ENCODE peak calls at places on chromosome 16, in four cellular contexts. G is HCT116, A is suprapubic skin, F is upper lobe of left lung. E is an unnamed sample.

GRCh38 chr16:6170022-6170421 is 1072.4 kb upstream of the EEF2KMT start:
- DNase-seq in A (no peak), G (no peak), F (no peak), E (no peak)

GRCh38 chr16:1183235-1183907 is 30.5 kb downstream of the CACNA1H start:
- DNase-seq in G (no peak), F (no peak), A (no peak), E (no peak)

GRCh38 chr16:3861808-3862451 is 18.6 kb downstream of the CREBBP start:
- DNase-seq in F (peak), A (no peak), G (no peak), E (no peak)

GRCh38 chr16:17228048-17228707 is 242.6 kb downstream of the XYLT1 start:
- DNase-seq in G (no peak), A (no peak), F (no peak), E (no peak)

GRCh38 chr16:69190598-69190997 is 3.6 kb downstream of the SNTB2 start:
- DNase-seq in G (no peak), A (no peak), F (no peak), E (no peak)

GRCh38 chr16:70725024-70725911 is 39.4 kb upstream of the MTSS2 start:
- DNase-seq in G (no peak), A (no peak), F (peak), E (peak)

GRCh38 chr16:389317-389716 is 7.5 kb upstream of the PGAP6 start:
- DNase-seq in F (no peak), A (peak), G (no peak), E (no peak)

GRCh38 chr16:57981636-57982035 is 10.7 kb upstream of the CNGB1 start:
- DNase-seq in F (no peak), A (no peak), G (no peak), E (no peak)

GRCh38 chr16:57042157-57043111 is 49.9 kb upstream of the CPNE2 start:
- DNase-seq in G (no peak), F (no peak), A (no peak), E (no peak)

GRCh38 chr16:85902366-85903155 is 3.6 kb downstream of the IRF8 start:
- DNase-seq in F (no peak), A (no peak), G (no peak), E (no peak)

GRCh38 chr16:87608400-87608985 is 6.2 kb downstream of the JPH3 start:
- DNase-seq in A (no peak), F (no peak), G (no peak), E (no peak)

GRCh38 chr16:70590722-70591438 is 55.5 kb upstream of the IL34 start:
- DNase-seq in A (no peak), G (no peak), F (no peak), E (no peak)

DNA sequence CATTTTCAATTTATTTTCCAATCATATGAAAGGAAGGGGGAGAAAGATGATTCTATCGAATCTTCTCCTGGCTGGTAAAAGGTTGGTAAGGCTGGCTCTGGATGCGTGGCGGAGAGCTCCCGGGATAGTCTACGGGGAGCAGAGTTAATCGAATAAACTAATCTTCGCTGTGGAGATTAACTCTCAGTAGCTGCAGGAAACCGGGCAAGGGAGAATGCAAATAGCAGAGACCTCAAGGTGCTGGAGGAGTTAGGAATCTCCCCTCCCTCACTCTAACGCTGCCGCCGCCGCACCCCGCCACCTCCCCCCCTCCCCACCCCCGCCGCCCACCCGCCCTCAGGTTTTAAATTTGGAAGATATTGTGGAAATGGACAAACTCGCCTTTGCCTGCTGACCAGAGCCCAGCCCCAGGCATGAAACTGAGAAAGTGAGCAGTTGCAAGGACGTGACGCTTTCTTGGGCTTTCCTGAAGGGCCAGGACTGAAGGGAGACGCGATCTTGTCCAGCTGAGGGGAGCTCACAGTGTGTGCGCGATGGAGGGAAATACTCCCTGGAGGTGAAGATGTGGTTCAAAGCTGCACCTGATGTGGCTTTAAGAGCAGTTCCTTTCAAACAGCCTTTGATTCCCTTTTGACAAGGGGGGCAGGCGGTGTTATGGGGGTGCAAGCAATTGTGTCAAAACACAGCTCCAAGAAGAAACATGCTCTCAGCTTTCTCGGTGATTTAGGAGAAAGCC is 308.2 kb upstream of the IRX3 start:
- DNase-seq in A (no peak), G (no peak), F (no peak), E (no peak)
- H3K4me3 ChIP-seq in A (no peak), G (no peak), F (no peak), E (no peak)

GRCh38 chr16:66947302-66948033 is 12.2 kb downstream of the CES2 start:
- DNase-seq in A (peak), F (peak), G (peak), E (peak)
- TF ChIP-seq POLR2AphosphoS5 in A (no peak), F (no peak), G (no peak), E (no peak)

DNA sequence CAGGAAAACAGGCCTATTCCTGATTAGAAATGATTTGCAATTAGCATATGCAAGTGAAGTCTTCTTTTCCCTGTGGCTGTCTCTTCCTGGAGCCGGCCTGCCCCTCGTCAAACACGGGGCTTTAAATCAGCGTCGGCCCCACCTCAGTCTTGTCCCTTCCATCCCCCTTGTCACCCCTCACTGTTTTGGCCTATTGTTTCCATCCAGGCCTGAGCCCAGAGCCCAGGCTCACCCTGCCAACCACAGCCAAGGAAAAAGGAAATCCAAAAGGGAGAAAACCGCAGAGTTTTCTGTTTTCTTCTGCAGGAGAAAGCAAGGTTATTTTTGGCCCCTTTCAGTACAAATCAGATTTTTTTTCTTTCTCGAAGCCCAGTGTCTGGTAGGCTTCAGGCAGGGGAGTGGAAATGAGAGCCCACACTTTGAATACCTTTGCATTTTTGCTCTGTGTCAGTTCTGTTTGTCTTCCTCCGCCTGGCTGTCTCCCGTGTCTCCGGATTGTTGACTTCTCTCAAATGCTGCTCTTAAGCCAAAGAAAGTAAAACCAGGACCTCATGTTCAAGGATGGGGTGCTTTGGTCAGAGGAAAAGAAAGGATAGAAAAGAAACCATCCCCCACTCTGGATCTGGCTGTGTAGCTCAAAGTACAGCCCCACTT is 399.9 kb upstream of the CDH11 start:
- DNase-seq in F (no peak), G (no peak), A (no peak), E (no peak)
- H3K27ac ChIP-seq in F (no peak), G (no peak), A (no peak), E (peak)

GRCh38 chr16:71846443-71846842 is 667 bp downstream of the ATXN1L start:
- DNase-seq in A (no peak), G (no peak), F (no peak), E (no peak)

GRCh38 chr16:71848622-71849021 is 2.8 kb downstream of the ATXN1L start:
- DNase-seq in A (no peak), F (no peak), G (no peak), E (no peak)

GRCh38 chr16:71845639-71846431 is at the start of gene ATXN1L:
- DNase-seq in A (peak), F (peak), G (peak), E (peak)

GRCh38 chr16:71843517-71844031 is 2.2 kb upstream of the ATXN1L start:
- DNase-seq in G (no peak), F (no peak), A (no peak), E (no peak)

DNA sequence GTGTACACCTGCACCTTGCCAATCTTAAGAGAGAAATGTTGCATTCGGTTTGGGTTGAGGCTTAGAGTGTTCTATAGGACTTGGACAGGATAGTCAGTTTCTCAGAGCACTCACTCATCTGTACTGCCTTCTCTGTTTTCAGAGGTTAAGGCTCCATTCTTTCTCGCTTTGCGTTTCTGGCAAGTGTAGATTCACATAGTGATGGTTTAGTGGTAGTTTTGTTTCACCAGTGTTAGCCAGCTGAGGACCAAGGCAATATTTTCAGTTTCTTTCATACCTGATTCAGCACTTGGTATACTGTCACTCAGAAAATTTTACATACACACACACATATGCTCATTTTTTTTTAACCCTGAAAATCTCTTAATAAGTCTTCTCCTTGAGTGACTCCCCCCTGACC is 1.3 kb downstream of the ATXN1L start:
- DNase-seq in A (no peak), G (no peak), F (no peak), E (no peak)
- H3K4me3 ChIP-seq in A (peak), G (peak), F (peak), E (peak)

DNA sequence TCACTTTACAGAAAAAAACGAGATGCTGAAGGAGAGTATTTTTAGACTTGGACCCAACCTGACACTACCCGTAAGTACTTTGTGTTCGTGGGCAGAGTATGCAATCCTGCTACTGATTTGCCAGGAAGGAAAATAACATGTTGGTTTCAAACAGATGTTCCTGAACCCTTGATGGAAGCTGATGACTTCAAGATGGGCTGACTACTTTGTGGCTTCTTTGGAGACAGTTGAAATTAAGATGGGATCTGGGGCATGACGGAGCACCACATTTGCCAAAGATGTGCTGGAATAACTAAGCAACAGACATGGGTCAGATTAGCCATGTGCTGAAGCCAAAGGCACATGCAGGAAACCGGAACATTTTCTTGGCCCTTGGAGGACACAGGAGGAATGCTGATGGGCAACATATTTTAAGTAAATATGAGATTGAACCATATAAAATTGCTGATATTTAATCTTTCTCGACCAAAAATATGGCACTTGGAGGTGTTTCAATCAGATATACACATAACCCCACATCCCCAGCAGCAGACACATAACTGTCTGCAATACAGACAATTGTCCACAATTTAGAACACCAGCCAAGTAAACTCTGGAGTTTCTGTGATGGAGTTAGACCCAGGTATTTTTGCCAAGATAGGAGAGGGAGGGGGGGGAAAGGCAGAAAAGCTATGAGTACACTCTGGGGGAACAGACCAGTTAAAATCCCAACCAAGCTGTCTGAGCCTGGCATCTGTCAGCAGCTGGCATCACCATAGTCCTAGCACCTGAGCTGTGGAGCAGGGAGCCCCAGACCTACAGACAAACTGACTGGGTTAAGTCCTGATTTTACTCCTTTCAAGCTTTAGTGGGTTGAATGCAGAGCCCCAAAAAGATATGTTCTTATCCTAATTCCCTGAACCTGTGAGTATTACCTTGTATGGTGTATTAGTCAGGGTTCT is 329.4 kb upstream of the CDH5 start:
- DNase-seq in F (no peak), A (peak), G (no peak), E (no peak)
- TF ChIP-seq POLR2AphosphoS5 in F (peak), A (peak), G (no peak), E (peak)

GRCh38 chr16:84821728-84822676 is 2.2 kb downstream of the CRISPLD2 start:
- DNase-seq in A (no peak), F (no peak), G (no peak), E (no peak)
- H3K27ac ChIP-seq in A (peak), F (peak), G (no peak), E (peak)

GRCh38 chr16:84080378-84080777 is 36.4 kb downstream of the MBTPS1 start:
- DNase-seq in G (no peak), F (no peak), A (no peak), E (no peak)
- H3K4me3 ChIP-seq in G (no peak), F (no peak), A (no peak), E (no peak)

DNA sequence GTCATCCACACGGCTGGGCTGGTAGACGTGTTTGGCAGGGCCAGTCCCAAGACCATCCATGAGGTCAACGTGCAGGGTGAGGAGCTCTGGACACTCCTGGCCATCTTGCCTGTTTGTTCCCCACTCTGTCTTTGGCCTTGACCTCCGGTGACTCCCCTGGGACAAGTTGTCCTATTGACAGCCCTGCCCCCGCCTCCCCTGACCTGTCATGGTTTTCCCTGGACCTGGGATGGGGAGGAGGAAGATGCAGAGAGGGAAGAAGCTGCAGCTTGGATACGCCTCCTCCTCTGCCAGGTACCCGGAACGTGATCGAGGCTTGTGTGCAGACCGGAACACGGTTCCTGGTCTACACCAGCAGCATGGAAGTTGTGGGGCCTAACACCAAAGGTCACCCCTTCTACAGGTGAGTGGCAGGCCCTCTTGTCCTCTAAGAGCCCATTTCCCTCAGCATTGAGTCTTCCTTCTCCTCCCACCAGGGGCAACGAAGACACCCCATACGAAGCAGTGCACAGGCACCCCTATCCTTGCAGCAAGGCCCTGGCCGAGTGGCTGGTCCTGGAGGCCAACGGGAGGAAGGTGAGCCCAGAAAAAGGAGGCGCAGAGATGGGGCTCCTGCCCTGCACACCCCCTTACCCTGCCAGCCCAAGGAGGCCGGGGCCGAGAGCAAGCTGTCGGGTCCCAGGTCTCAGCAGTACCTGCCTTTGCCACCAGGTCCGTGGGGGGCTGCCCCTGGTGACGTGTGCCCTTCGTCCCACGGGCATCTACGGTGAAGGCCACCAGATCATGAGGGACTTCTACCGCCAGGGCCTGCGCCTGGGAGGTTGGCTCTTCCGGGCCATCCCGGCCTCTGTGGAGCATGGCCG is 1.4 kb downstream of the HSD3B7 start:
- DNase-seq in F (no peak), A (peak), G (no peak), E (no peak)
- TF ChIP-seq POLR2AphosphoS5 in F (no peak), A (no peak), G (no peak), E (no peak)

DNA sequence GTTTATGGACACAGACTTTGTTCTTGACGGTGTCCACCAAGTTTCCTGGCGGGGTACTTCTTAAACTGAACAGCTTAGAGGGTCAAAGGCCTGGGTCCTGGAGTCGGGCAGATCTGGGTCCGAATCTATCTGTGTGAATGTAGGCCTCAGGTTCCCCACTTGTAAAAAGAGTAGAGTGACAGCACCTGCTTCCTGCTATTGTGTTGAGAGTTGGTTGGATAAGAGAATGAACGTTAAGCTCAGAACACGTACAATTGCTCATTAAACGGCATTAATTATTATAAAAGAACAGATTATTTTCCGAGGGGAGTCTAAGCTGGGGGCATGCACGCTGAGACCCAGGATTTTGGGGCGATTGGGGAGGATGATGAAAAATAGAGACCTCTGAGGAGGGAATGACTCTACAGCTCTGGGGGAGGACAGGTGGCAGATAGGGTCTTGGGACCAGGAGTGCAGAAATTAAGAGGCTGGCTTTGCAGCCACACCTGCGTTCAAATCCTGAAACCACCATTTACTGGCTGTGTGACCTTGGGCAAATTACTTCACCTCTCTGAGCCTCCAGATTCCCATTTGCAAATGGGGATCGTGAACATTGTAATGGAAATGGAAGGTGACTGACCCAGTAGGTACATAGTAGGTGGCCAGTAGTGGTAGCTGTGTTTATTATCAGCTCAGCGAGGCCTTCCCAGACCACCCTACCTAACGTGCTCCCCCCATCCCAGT is 862 bp downstream of the CLEC16A start:
- DNase-seq in G (no peak), A (no peak), F (no peak), E (no peak)
- H3K27ac ChIP-seq in G (no peak), A (no peak), F (peak), E (peak)